ENCODE peak calls at places on chromosomes 5 and 9, in ten cellular contexts. O is ovary, C is IMR-90, R is tibial nerve, Q is lung, W is suprapubic skin, V is mucosa of descending colon, N is upper lobe of right lung, T is lower lobe of right lung, Y is aorta. G is an unnamed sample. For H3K4me1 and H3K36me3, the result is how much of the 10 kb centered on the place peaks cover.

GRCh38 chr5:154486427-154486866 is 8.4 kb upstream of the HAND1 start:
- DNase-seq in O (no peak), C (no peak), R (no peak), Q (no peak), W (peak), V (no peak), N (no peak), T (no peak), Y (no peak), G (no peak)

GRCh38 chr5:139752506-139753350 is 42.9 kb upstream of the PSD2 start:
- DNase-seq in O (no peak), C (peak), R (no peak), Q (no peak), W (no peak), V (no peak), N (no peak), T (no peak), Y (no peak), G (no peak)

GRCh38 chr9:130997925-130998595 is 10.9 kb upstream of the LAMC3 start:
- DNase-seq in O (no peak), C (peak), R (no peak), Q (peak), W (no peak), V (peak), N (peak), T (peak), Y (peak), G (no peak)

GRCh38 chr5:157612581-157612980 is 37.0 kb upstream of the ADAM19 start:
- DNase-seq in O (no peak), C (no peak), R (no peak), Q (no peak), W (no peak), V (no peak), N (no peak), T (no peak), Y (no peak), G (no peak)

GRCh38 chr5:8176101-8176693 is 307.2 kb downstream of the MTRR start:
- DNase-seq in O (peak), C (peak), R (no peak), Q (no peak), W (no peak), V (no peak), N (no peak), T (no peak), Y (no peak), G (no peak)

GRCh38 chr5:173710528-173710927 is 94.1 kb upstream of the BOD1 start:
- DNase-seq in O (no peak), C (no peak), R (no peak), Q (no peak), W (no peak), V (no peak), N (peak), T (no peak), Y (peak), G (no peak)

GRCh38 chr9:93450817-93451761 is at the start of gene FAM120A:
- DNase-seq in O (peak), C (peak), R (peak), Q (peak), W (peak), V (peak), N (peak), T (peak), Y (peak), G (peak)

GRCh38 chr5:78287833-78288232 is 6.7 kb downstream of the AP3B1 start:
- DNase-seq in O (no peak), C (peak), R (no peak), Q (no peak), W (no peak), V (no peak), N (no peak), T (no peak), Y (no peak), G (no peak)

GRCh38 chr9:110146371-110146770 is 61.6 kb downstream of the C9orf152 start:
- DNase-seq in O (no peak), C (peak), R (no peak), Q (no peak), W (no peak), V (no peak), N (no peak), T (no peak), Y (no peak), G (no peak)

GRCh38 chr9:38038307-38039089 is 30.5 kb downstream of the SHB start:
- DNase-seq in O (no peak), C (no peak), R (no peak), Q (no peak), W (no peak), V (no peak), N (no peak), T (no peak), Y (no peak), G (no peak)

GRCh38 chr5:40679998-40680681 is 425 bp downstream of the PTGER4 start:
- DNase-seq in O (no peak), C (no peak), R (no peak), Q (peak), W (no peak), V (peak), N (peak), T (peak), Y (no peak), G (peak)

GRCh38 chr5:169581580-169582227 is 1.9 kb upstream of the SPDL1 start:
- DNase-seq in O (peak), C (peak), R (peak), Q (peak), W (no peak), V (no peak), N (no peak), T (no peak), Y (no peak), G (peak)

GRCh38 chr5:28404363-28405071 is 1366.1 kb upstream of the CDH9 start:
- DNase-seq in O (no peak), C (no peak), R (no peak), Q (no peak), W (no peak), V (peak), N (peak), T (peak), Y (peak), G (no peak)

GRCh38 chr5:78005021-78005785 is 229.1 kb upstream of the TBCA start:
- DNase-seq in O (no peak), C (peak), R (no peak), Q (no peak), W (no peak), V (no peak), N (no peak), T (no peak), Y (no peak), G (no peak)

GRCh38 chr5:142829821-142830220 is 59.6 kb downstream of the ARHGAP26 start:
- DNase-seq in O (no peak), C (peak), R (no peak), Q (no peak), W (no peak), V (no peak), N (no peak), T (no peak), Y (no peak), G (no peak)

GRCh38 chr9:16236882-16237281 is 633.6 kb downstream of the BNC2 start:
- DNase-seq in O (no peak), C (peak), R (no peak), Q (no peak), W (no peak), V (no peak), N (no peak), T (no peak), Y (no peak), G (no peak)

GRCh38 chr5:178113141-178113787 is at the start of gene N4BP3:
- DNase-seq in O (peak), C (peak), R (no peak), Q (peak), W (peak), V (peak), N (peak), T (peak), Y (no peak), G (peak)

GRCh38 chr5:178115835-178116405 is 2.6 kb downstream of the N4BP3 start:
- DNase-seq in O (no peak), C (no peak), R (no peak), Q (no peak), W (no peak), V (no peak), N (no peak), T (no peak), Y (peak), G (no peak)

GRCh38 chr5:178115136-178115834 is 2.0 kb downstream of the N4BP3 start:
- DNase-seq in O (no peak), C (no peak), R (no peak), Q (no peak), W (no peak), V (no peak), N (no peak), T (no peak), Y (no peak), G (no peak)

GRCh38 chr5:178113841-178114324 is 551 bp downstream of the N4BP3 start:
- DNase-seq in O (no peak), C (no peak), R (no peak), Q (no peak), W (no peak), V (no peak), N (no peak), T (no peak), Y (peak), G (no peak)

GRCh38 chr5:178114325-178115135 is 1.2 kb downstream of the N4BP3 start:
- DNase-seq in O (no peak), C (no peak), R (no peak), Q (no peak), W (peak), V (peak), N (no peak), T (no peak), Y (no peak), G (peak)
- H3K4me1 ChIP-seq in O (under half), C (under half), R (under half), Q (under half), W (under half), V (under half), N (under half), T (under half), Y (under half), G (under half)

DNA sequence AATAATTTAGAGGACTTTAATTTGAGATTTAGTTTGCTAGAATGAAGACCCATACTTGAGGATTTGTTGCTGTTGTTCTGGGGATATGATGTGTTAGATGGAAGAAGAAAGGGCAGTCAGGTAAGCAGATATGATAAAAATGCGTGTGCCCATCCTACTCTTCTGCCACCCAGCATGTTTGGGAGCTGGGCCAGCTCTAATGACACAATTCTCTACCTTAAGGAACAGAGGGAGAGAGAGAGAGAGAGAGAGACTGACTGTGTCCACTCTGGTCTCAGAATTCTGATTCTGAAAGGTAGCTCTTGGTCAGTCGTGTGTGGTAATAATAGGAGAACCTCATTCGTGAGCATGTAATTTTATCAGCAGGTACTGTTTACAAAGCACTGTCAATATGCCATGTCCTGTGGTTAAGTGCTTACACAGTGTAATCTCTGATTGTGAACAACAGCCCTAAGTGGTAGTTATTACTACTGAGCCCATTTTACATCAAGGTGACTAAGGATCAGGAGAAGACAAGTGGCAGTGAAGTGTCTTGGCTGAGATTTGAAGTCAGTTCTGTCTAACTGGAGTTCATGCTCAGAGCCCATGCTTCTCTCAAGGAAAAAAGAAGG is 307.4 kb upstream of the SEMA6A start:
- DNase-seq in O (no peak), C (no peak), R (no peak), Q (peak), W (no peak), V (no peak), N (no peak), T (no peak), Y (no peak), G (no peak)
- H3K36me3 ChIP-seq in O (under half), C (under half), R (under half), Q (under half), W (under half), V (under half), N (under half), T (under half), Y (under half), G (under half)

GRCh38 chr5:75053286-75054109 is 1.1 kb upstream of the GCNT4 start:
- DNase-seq in O (peak), C (peak), R (no peak), Q (peak), W (peak), V (peak), N (peak), T (peak), Y (peak), G (peak)
- H3K4me1 ChIP-seq in O (under half), C (under half), R (under half), Q (under half), W (under half), V (under half), N (under half), T (under half), Y (under half), G (under half)

DNA sequence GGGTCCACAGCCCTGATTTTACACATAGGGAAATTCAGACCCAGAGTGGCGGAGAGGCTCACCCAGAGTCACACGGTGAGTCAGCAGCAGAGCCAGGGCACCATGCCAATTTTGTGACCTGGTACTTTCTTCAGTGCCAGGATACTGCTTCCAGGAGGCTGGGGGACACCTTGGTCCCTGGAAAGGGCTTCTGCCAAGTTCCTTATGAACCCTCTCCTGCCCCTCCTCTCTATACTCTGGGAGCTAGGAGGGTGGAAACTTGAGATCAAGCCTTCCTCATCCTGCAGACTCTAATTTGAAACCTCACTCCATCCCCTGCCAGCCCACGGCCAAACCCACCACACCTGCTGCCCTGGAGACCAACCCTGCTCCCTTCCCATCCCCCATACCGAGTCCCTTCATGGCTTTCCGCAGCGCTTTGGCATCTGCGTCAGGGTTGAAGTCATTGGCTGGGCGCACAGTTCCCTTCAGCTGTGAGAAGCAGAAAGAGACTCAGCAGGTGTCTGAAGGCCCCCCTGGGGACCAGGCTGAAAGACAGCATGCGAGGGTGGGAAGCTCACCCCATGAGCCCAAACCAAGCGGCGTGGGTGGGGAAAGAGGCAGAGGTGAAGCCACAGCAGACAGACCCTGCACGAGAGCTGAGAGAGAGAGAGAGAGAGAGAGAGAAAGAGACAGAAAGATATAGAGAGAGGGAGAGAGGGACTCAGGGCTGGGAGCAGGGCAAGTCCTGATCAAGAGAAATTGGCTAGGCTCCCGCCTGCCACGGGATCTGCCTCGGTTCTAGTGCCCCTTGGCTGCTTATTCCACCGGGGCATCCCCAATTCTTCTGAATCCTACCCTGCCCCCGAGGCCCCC is 33.5 kb downstream of the ANXA6 start:
- DNase-seq in O (no peak), C (peak), R (no peak), Q (peak), W (no peak), V (peak), N (no peak), T (no peak), Y (peak), G (no peak)
- H3K36me3 ChIP-seq in O (under half), C (half or more), R (under half), Q (under half), W (half or more), V (under half), N (half or more), T (half or more), Y (under half), G (half or more)

DNA sequence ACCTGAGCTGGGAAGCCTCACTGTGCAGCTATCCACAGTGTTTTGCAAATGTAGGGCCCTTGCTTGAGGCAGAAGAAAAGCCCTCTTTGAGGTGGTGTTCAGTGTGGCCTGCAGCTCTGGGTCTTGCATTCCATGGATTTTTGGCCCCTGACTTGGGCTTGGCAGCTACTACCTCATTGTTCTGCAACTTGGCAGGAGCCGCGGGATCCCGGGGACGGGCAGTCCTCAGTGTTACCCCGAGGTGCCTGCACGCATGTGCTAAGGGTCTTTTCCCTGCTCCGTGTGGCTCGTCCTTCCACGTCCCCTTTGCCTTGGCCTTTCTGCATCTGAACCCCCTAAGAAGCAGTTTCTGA is 39.8 kb downstream of the NEK6 start:
- DNase-seq in O (peak), C (peak), R (peak), Q (peak), W (no peak), V (no peak), N (peak), T (peak), Y (peak), G (no peak)
- H3K4me1 ChIP-seq in O (under half), C (half or more), R (half or more), Q (half or more), W (under half), V (under half), N (half or more), T (half or more), Y (under half), G (under half)

DNA sequence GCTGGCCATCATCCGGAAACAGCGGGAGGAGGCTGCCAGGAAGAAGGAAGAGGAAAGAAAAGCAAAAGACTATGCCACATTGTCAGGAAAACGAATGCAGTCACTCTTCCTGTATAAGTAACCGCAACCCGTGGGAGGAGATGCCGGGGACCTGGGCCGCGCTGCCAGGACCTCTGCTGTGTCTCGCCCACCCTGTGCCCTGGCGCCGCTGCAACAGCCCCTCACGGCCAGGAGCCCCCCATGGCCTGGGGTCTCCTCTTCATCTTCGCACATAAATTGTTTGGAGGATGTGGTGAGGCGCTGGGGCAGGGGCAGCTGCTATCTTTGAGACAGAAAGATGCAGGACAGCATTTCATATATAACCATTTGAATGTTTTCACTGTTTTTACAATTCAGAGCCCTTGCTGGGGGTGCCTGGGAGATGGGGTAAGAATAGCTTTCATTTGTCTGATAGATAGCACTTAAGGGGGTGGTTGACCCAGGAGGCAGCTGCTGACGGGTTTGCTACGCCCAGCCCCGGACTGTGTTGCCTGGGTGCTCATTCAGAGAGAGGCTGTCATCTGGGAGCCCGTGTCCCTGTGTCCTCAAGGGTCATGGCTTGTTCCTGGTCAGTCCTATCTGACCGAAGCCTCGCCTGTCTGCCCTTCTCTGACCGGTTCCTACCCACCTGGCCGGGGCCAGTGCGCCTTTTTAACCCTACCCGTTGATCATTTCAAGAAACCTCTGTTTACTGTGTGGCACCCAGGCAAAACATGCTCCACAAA is 1067.7 kb upstream of the COX7C start:
- DNase-seq in O (no peak), C (no peak), R (no peak), Q (no peak), W (no peak), V (peak), N (no peak), T (no peak), Y (no peak), G (no peak)
- H3K36me3 ChIP-seq in O (under half), C (under half), R (under half), Q (under half), W (under half), V (under half), N (under half), T (under half), Y (under half), G (under half)